ENCODE peak calls at places on chromosomes 1 and 21, in five cellular contexts. H, A, R, I and G are unnamed samples.

GRCh38 chr1:245859510-245860114 is 647.5 kb downstream of the SMYD3 start:
- DNase-seq in A (no peak), I (peak; percentile 86), R (no peak), H (peak; percentile 10), G (no peak)

GRCh38 chr1:38277646-38278045 is 231.1 kb upstream of the POU3F1 start:
- DNase-seq in H (no peak), A (no peak), R (no peak), I (no peak), G (no peak)

GRCh38 chr1:183670169-183670568 is 17.1 kb upstream of the APOBEC4 start:
- DNase-seq in A (no peak), I (no peak), R (no peak), H (no peak), G (no peak)

GRCh38 chr1:203572134-203572625 is 54.5 kb upstream of the ATP2B4 start:
- DNase-seq in I (peak; percentile 80), H (peak; percentile 27), R (no peak), A (no peak), G (no peak)

GRCh38 chr1:226548281-226549093 is at the start of gene STUM:
- DNase-seq in A (no peak), H (no peak), R (peak; percentile 57), I (peak; percentile 39), G (no peak)

GRCh38 chr1:48931571-48932251 is 155.0 kb upstream of the BEND5 start:
- DNase-seq in R (no peak), H (peak; percentile 2), A (no peak), I (peak; percentile 83), G (no peak)

GRCh38 chr1:153742411-153743142 is 14.7 kb downstream of the INTS3 start:
- DNase-seq in A (no peak), R (no peak), H (no peak), I (peak; percentile 90), G (no peak)

GRCh38 chr1:39671433-39671792 is 494 bp downstream of the NT5C1A start:
- DNase-seq in A (no peak), I (no peak), R (peak; percentile 94), H (no peak), G (no peak)

GRCh38 chr1:225883616-225884265 is 1.6 kb upstream of the TMEM63A start:
- DNase-seq in I (no peak), A (no peak), H (no peak), R (peak; percentile 29), G (no peak)

GRCh38 chr1:67833595-67833926 is 294 bp upstream of the GNG12 start:
- DNase-seq in A (no peak), I (peak; percentile 75), R (no peak), H (no peak), G (no peak)

GRCh38 chr1:152515454-152515823 is 1.2 kb downstream of the CRCT1 start:
- DNase-seq in A (no peak), R (no peak), H (no peak), I (peak; percentile 41), G (no peak)

GRCh38 chr1:154179951-154180687 is 11.8 kb downstream of the TPM3 start:
- DNase-seq in I (no peak), A (no peak), R (no peak), H (no peak), G (no peak)

GRCh38 chr1:31627930-31628421 is 10.5 kb downstream of the HCRTR1 start:
- DNase-seq in A (no peak), R (peak; percentile 89), H (no peak), I (peak; percentile 81), G (no peak)

GRCh38 chr1:53498555-53499142 is 39.5 kb downstream of the DMRTB1 start:
- DNase-seq in A (no peak), I (peak; percentile 58), R (peak; percentile 52), H (no peak), G (no peak)

GRCh38 chr1:236282159-236282716 is 480 bp upstream of the ERO1B start:
- DNase-seq in I (no peak), R (no peak), H (no peak), A (no peak), G (no peak)

GRCh38 chr1:7705048-7705907 is 65.8 kb upstream of the VAMP3 start:
- DNase-seq in A (peak; percentile 52), I (no peak), R (peak; percentile 66), H (no peak), G (peak; percentile 22)

GRCh38 chr1:109484519-109484975 is 842 bp downstream of the ATXN7L2 start:
- DNase-seq in R (no peak), A (no peak), H (peak; percentile 14), I (no peak), G (no peak)

GRCh38 chr1:26287033-26287711 is 7.3 kb downstream of the SH3BGRL3 start:
- DNase-seq in H (no peak), A (peak; percentile 63), R (peak; percentile 85), I (no peak), G (peak; percentile 97)

GRCh38 chr1:221053889-221054288 is 174.6 kb downstream of the HLX start:
- DNase-seq in A (no peak), H (no peak), R (no peak), I (no peak), G (no peak)

GRCh38 chr1:94858276-94858675 is 38.1 kb downstream of the SLC44A3 start:
- DNase-seq in I (peak; percentile 54), R (no peak), H (peak; percentile 26), A (no peak), G (no peak)

GRCh38 chr1:234315091-234315541 is 58.1 kb upstream of the COA6 start:
- DNase-seq in H (peak; percentile 62), A (peak; percentile 18), R (no peak), I (peak; percentile 77), G (no peak)

GRCh38 chr1:27342778-27343638 is 1.2 kb downstream of the SYTL1 start:
- DNase-seq in I (no peak), A (peak; percentile 69), H (no peak), R (no peak), G (peak; percentile 82)

GRCh38 chr1:27623327-27624212 is 11.4 kb downstream of the FGR start:
- DNase-seq in R (no peak), H (no peak), I (no peak), A (no peak), G (no peak)

DNA sequence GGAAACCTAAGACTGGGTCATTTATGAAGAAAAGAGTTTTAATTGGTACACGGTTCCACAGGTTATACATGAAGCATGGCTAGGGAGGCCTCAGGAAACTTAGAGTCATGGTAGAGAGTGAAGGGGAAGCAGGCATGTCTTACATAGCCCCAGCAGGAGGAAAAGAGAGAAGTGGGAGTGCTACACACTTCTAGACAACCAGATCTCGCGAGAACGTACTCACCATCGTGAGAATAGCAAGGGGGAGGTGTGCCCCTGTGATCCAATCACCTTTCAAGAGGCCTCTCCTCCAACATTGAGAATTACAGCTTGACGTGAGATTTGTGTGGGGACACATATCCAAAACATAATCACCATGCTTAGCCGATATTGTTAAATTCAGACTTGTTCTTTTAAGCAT is 62.8 kb downstream of the DYRK1A start:
- DNase-seq in A (no peak), R (no peak), H (no peak), I (no peak), G (no peak)
- H3K36me3 ChIP-seq in A (no peaks in the 10 kb centered on the region), R (no peaks in the 10 kb centered on the region), H (peaks cover 20% of the 10 kb centered on the region), I (no peaks in the 10 kb centered on the region), G (peaks cover 18% of the 10 kb centered on the region)

GRCh38 chr1:12372761-12373160 is 142.9 kb downstream of the VPS13D start:
- DNase-seq in I (no peak), R (no peak), A (no peak), H (no peak), G (no peak)

GRCh38 chr1:12371053-12371452 is 141.2 kb downstream of the VPS13D start:
- DNase-seq in H (no peak), R (no peak), I (no peak), A (no peak), G (no peak)

GRCh38 chr1:12369258-12369657 is 139.4 kb downstream of the VPS13D start:
- DNase-seq in I (peak; percentile 48), R (no peak), H (no peak), A (no peak), G (no peak)

GRCh38 chr1:12370241-12370980 is 140.6 kb downstream of the VPS13D start:
- DNase-seq in A (no peak), H (no peak), R (no peak), I (no peak), G (no peak)

GRCh38 chr1:12372180-12372579 is 142.3 kb downstream of the VPS13D start:
- DNase-seq in I (no peak), H (no peak), A (no peak), R (no peak), G (no peak)
- H3K36me3 ChIP-seq in I (no peaks in the 10 kb centered on the region), H (peaks cover 22% of the 10 kb centered on the region), A (peaks cover 35% of the 10 kb centered on the region), R (peaks cover 9% of the 10 kb centered on the region), G (peaks cover 59% of the 10 kb centered on the region)

DNA sequence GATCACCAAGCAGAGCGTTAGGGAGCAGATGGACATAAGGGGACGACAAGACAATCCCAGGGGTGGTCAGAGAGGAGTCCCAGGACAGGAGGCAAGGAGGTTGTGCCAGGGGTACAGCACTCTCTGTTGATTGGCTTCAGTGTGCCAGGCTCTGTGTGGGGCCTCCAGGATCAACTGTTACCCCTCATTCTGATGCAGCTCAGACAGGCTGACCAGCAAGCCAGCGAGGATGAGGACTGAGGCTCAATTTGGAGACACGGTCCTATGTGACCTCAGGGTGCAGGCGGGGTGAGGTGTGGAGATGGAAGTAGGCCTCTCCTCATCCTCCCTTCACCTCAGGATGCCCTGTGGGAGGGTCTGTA is 4.0 kb downstream of the HYI start:
- DNase-seq in I (no peak), H (no peak), R (peak; percentile 52), A (no peak), G (no peak)
- H3K36me3 ChIP-seq in I (peaks cover 37% of the 10 kb centered on the region), H (peaks cover 79% of the 10 kb centered on the region), R (peaks cover 3% of the 10 kb centered on the region), A (peaks cover 52% of the 10 kb centered on the region), G (peaks cover 59% of the 10 kb centered on the region)

GRCh38 chr1:156795374-156795733 is 21.3 kb downstream of the SH2D2A start:
- DNase-seq in R (no peak), H (no peak), A (no peak), I (no peak), G (no peak)
- H3K36me3 ChIP-seq in R (peaks cover 22% of the 10 kb centered on the region), H (peaks cover 89% of the 10 kb centered on the region), A (peaks cover 79% of the 10 kb centered on the region), I (peaks cover 14% of the 10 kb centered on the region), G (peaks cover 85% of the 10 kb centered on the region)

GRCh38 chr1:55070291-55070690 is 30.9 kb downstream of the PCSK9 start:
- DNase-seq in A (no peak), I (no peak), R (peak; percentile 54), H (no peak), G (no peak)
- H3K36me3 ChIP-seq in A (peaks cover 68% of the 10 kb centered on the region), I (peaks cover 22% of the 10 kb centered on the region), R (peaks cover 14% of the 10 kb centered on the region), H (peaks cover 76% of the 10 kb centered on the region), G (peaks cover 86% of the 10 kb centered on the region)

DNA sequence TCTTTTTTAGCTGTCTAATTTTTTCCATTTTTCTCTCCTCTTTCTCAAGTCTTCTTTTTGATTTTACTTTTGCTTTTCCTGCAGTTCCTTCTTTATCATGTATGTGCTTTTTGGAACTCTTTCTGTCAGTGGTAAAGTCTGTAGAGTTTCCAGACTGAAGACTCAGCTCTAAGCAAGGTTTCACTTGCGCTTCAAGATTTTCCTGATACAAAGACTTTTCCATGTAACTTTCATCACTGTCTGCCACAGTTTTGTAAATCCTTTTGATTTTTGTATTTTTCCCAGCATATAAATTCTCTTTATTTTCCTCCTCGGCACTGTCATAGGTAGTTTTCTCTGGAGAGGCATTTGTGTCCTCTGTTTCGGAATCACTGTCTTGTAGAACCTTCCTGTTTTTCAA is 5.5 kb downstream of the CLSPN start:
- DNase-seq in A (no peak), H (no peak), I (no peak), R (no peak), G (no peak)
- H3K36me3 ChIP-seq in A (no peaks in the 10 kb centered on the region), H (peaks cover 59% of the 10 kb centered on the region), I (no peaks in the 10 kb centered on the region), R (no peaks in the 10 kb centered on the region), G (no peaks in the 10 kb centered on the region)

DNA sequence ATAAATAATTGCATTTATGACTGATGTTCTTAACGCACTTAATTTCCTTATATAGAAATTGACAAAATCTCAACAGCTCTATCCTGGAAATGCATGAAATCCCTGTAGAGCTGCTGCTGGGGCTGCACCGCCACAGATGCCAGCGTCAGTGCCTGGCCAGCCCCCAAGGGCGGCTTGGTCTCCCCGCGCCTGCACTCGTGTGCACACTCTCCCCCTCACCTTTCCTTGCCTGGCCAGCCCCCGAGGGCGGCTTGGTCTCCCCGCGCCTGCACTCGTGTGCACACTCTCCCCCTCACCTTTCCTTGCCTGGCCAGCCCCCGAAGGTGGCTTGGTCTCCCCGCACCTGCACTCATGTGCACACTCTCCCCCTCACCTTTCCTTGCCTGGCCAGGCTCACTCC is 11.3 kb downstream of the TPRG1L start:
- DNase-seq in I (no peak), H (no peak), A (no peak), R (no peak), G (no peak)
- H3K36me3 ChIP-seq in I (peaks cover 10% of the 10 kb centered on the region), H (peaks cover 54% of the 10 kb centered on the region), A (peaks cover 61% of the 10 kb centered on the region), R (peaks cover 6% of the 10 kb centered on the region), G (peaks cover 53% of the 10 kb centered on the region)